ENCODE peak calls at places on chromosomes 1 and 21, in nine cellular contexts. D is spleen, W is breast epithelium, S is suprapubic skin, Z is prostate gland, C is GM12892, I is H1, F is GM12891, J is GM12878. B is an unnamed sample.

GRCh38 chr1:242890211-242890741 is 364.8 kb downstream of the CEP170 start:
- DNase-seq in I (peak), J (no peak), S (no peak), C (no peak), D (no peak), Z (no peak), F (no peak), W (no peak), B (no peak)

GRCh38 chr1:183863852-183864251 is 58.9 kb downstream of the RGL1 start:
- DNase-seq in C (no peak), J (no peak), S (no peak), W (no peak), F (no peak), Z (no peak), D (no peak), I (no peak), B (no peak)

GRCh38 chr1:57423135-57424131 is at the start of gene DAB1:
- DNase-seq in Z (no peak), W (no peak), J (no peak), I (peak), C (peak), D (peak), S (no peak), F (no peak), B (no peak)

GRCh38 chr1:225933072-225933471 is 7.9 kb downstream of the LEFTY2 start:
- DNase-seq in W (no peak), S (no peak), D (no peak), C (no peak), I (no peak), F (no peak), J (no peak), Z (no peak), B (no peak)

GRCh38 chr21:46159841-46160562 is 4.6 kb upstream of the FTCD start:
- DNase-seq in D (no peak), I (no peak), C (no peak), W (no peak), S (peak), Z (no peak), J (no peak), F (no peak), B (no peak)

GRCh38 chr1:185520188-185520935 is 203.3 kb upstream of the IVNS1ABP start:
- DNase-seq in I (no peak), F (no peak), W (no peak), C (no peak), S (no peak), Z (no peak), D (no peak), J (no peak), B (no peak)

GRCh38 chr21:38273745-38274544 is 17.2 kb downstream of the KCNJ15 start:
- DNase-seq in F (no peak), C (no peak), D (no peak), S (no peak), W (no peak), I (no peak), J (no peak), Z (no peak), B (no peak)

GRCh38 chr1:56068908-56069307 is 510.5 kb downstream of the PLPP3 start:
- DNase-seq in D (no peak), Z (no peak), W (no peak), F (no peak), C (no peak), I (no peak), J (no peak), S (no peak), B (no peak)

GRCh38 chr1:244854865-244855578 is 9.3 kb downstream of the HNRNPU start:
- DNase-seq in W (no peak), J (no peak), I (no peak), S (no peak), C (no peak), Z (no peak), F (no peak), D (no peak), B (no peak)

GRCh38 chr1:114340906-114341698 is 169.9 kb downstream of the TRIM33 start:
- DNase-seq in S (no peak), I (no peak), J (no peak), W (no peak), Z (no peak), F (no peak), C (no peak), D (no peak), B (no peak)

GRCh38 chr1:89670168-89670567 is 37.2 kb downstream of the LRRC8C start:
- DNase-seq in J (peak), F (peak), C (no peak), S (no peak), I (no peak), W (no peak), D (no peak), Z (no peak), B (no peak)

GRCh38 chr1:20058531-20058930 is 11.5 kb upstream of the PLA2G5 start:
- DNase-seq in J (no peak), I (peak), C (no peak), D (no peak), S (no peak), F (no peak), Z (no peak), W (no peak), B (no peak)

GRCh38 chr1:162902372-162902771 is 41.4 kb upstream of the CCDC190 start:
- DNase-seq in D (no peak), Z (no peak), C (no peak), I (no peak), J (no peak), S (no peak), F (no peak), W (no peak), B (no peak)

GRCh38 chr1:96374076-96374762 is 347.4 kb upstream of the PTBP2 start:
- DNase-seq in F (no peak), D (no peak), I (no peak), S (no peak), C (no peak), Z (no peak), W (no peak), J (no peak), B (no peak)

GRCh38 chr1:184118051-184118450 is 66.5 kb downstream of the TSEN15 start:
- DNase-seq in D (no peak), I (no peak), S (no peak), C (no peak), J (no peak), Z (no peak), F (no peak), W (no peak), B (no peak)

GRCh38 chr1:205633421-205633976 is 1.7 kb upstream of the ELK4 start:
- DNase-seq in I (no peak), C (no peak), D (no peak), Z (no peak), F (no peak), W (no peak), S (no peak), J (no peak), B (no peak)

GRCh38 chr1:8962812-8963669 is 17.4 kb downstream of the CA6 start:
- DNase-seq in Z (no peak), D (no peak), F (peak), C (peak), J (no peak), W (no peak), S (no peak), I (peak), B (peak)

GRCh38 chr1:193631306-193631705 is 444.9 kb upstream of the B3GALT2 start:
- DNase-seq in D (no peak), C (no peak), I (no peak), J (no peak), Z (no peak), W (no peak), S (no peak), F (no peak), B (no peak)

GRCh38 chr1:37922767-37923550 is 23.9 kb downstream of the INPP5B start:
- DNase-seq in S (no peak), W (no peak), F (no peak), D (peak), Z (no peak), C (no peak), I (no peak), J (peak), B (no peak)
- TF ChIP-seq POLR2A in S (no peak), W (no peak), F (no peak), D (no peak), Z (no peak), C (no peak), I (no peak), J (no peak), B (no peak)

DNA sequence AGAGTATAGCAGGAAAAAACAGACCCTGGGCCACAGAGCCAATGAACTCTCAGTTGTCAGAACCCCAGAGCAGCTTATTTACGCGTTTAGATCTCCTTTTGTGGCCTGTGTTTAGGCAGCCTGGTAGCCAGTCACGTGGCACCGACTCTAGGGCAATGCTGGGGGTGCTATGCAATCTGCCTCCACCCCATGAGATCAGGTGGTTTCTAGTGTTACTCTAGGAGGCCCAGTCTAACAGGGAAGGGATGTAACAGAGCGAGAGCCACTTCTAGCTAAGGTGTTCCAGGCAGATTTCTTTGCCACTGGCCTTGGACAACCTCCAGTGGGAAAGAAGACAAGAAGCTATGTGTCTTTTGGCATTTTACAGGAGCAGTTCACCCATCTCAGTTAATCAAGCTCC is 12.0 kb upstream of the A3GALT2 start:
- DNase-seq in Z (no peak), W (no peak), D (peak), S (no peak), F (no peak), C (no peak), J (no peak), I (no peak), B (no peak)
- TF ChIP-seq POLR2AphosphoS5 in Z (no peak), W (no peak), D (no peak), S (no peak), F (no peak), C (no peak), J (no peak), I (no peak), B (no peak)

DNA sequence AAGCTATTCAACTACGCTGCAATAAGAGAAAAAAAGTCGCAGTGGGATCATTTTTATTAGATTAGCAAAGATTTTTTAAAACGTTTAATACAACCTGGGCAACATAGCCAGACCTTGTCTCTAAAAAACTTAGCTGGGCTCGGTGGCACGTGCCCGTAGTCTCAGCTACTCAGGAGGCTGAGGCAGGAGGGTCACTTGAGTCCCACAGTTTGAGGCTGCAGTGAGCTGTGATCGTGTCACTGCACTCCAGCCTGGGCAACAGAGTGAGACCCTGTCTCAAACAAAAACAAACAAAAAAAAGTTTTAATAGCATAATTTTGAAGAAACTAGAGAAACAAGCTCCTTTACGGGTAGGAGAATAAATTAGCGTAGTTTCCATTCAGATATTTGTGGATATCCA is 1.0 kb upstream of the PRDM15 start:
- DNase-seq in C (no peak), J (no peak), W (no peak), S (no peak), F (no peak), D (peak), I (no peak), Z (no peak), B (no peak)
- TF ChIP-seq POLR2A in C (no peak), J (no peak), W (no peak), S (no peak), F (no peak), D (no peak), I (no peak), Z (no peak), B (no peak)

DNA sequence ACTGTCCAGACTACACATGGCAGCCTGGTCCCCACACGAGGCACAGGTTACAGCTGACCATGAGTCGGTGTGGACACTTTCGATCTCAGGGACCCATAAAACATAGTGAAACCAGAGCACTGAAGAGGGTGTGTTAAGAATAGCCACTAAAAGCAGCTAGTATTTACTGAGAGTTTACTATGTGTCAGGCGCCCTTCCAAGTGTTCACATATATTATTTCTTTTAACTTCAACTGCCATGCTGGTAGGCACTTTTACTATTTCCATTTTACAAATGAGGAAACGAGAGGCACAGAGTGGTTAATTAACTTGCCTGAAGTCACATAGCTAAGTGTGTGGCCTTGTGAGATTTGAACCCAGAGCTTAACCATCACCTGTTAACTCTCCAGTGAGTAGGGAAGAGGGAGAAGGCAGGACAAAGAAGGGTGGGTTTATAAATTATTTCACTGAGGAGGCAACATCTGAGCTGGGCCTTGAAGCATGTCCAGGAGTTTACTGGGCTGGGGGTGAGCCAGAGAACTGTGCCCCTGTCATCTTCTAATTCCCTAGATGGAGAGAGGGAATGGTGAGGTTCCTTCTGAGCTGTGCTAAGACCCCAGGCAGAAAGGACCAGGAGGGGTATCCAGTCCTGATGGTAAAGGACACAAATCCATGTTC is 20.7 kb downstream of the ABCA4 start:
- DNase-seq in D (peak), C (no peak), W (no peak), I (no peak), S (no peak), Z (no peak), J (no peak), F (no peak), B (no peak)
- TF ChIP-seq POLR2AphosphoS5 in D (no peak), C (no peak), W (no peak), I (no peak), S (no peak), Z (no peak), J (no peak), F (no peak), B (peak)

DNA sequence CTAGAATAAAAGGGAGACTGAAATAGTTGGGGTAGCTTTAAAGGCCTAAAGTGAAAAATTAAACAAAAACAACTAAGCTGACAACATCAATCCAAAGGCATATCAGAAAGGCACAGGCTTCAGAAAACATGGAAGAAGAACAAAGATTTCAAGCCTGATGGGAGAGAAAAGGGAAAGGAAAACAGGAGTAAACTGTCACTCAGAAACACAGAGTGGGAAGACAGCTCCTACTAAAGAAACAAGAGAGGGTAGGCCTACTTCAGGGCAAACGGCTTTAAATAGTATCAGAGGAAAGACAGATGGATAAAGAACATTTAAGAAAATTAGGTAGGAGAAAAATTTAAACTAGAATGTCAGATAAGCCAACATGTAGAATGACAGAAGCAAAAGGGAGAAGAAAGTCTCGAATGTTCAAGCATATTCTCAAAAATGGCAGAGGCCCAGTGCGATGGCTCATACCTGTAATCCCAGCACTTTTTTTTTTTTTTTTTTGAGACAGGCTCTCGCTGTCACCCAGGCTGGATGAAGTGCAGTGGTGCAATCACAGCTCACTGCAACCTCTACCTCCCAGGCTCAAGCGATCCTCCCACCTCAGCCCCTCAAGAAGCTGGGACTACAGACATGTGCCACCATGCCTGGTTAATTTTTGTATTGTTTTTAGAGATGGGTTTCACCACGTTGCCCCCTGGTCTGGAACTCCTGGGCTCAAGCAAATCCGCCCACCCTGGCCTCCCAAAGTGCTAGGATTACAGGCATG is 7.6 kb downstream of the EGLN1 start:
- DNase-seq in D (no peak), F (no peak), I (no peak), W (no peak), C (no peak), S (no peak), Z (no peak), J (no peak), B (no peak)
- TF ChIP-seq POLR2A in D (no peak), F (no peak), I (no peak), W (no peak), C (no peak), S (no peak), Z (no peak), J (no peak), B (no peak)

GRCh38 chr1:99645199-99645598 is 714 bp upstream of the PALMD start:
- DNase-seq in F (no peak), S (peak), I (no peak), W (peak), Z (peak), J (no peak), C (no peak), D (no peak), B (no peak)
- TF ChIP-seq POLR2AphosphoS5 in F (no peak), S (peak), I (no peak), W (peak), Z (peak), J (no peak), C (no peak), D (no peak), B (no peak)

DNA sequence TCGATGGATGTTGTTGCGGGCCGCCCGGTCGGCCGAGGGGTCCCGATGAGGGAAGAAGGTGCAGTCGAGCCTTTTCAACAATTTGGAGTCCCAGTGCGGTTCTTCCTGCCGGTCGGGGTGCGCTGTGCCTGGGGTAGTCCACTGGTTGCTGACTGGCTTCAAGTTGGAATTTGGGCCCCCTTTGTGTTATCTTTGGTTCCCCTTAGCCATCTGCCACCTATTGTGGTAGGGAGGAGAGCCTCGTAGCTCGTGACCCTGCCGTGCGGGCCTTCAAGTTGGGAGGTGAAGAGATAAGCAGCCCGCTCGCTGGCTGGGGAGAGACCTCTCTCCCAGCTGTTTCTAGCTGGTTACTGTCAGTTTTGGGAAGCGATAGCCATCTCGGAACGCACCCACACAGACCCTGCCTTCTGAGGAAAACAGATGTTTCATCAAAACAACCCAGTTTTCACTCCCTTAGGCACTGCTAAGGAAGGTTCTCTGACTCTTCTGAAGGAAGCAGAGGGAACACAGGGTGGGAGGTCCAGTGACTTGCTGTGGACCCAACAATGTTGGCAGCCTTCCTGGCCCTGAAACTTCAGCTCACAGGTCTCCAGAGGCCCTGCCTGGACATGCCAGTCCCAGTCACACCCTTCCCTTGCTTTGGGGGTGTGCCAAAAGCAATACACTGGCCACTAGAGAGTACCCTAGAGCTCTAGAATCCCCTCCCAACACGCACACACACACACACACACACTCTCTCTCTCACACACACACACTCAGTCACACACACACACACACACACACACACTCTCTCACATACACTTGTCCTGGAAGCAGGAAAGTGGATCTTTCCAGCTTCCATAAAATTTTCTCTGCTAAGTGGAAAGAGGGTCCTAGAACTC is 1.0 kb downstream of the BTG2 start:
- DNase-seq in S (peak), Z (peak), J (no peak), I (no peak), C (no peak), D (peak), W (peak), F (no peak), B (peak)
- TF ChIP-seq POLR2A in S (no peak), Z (peak), J (peak), I (no peak), C (no peak), D (peak), W (no peak), F (no peak), B (peak)

B was measured in transverse colon.